ENCODE peak calls at places on chromosomes 7 and 10, in seven cellular contexts. N, H, Y, D, S, J and B are unnamed samples.

GRCh38 chr10:43196981-43197833 is 59.0 kb downstream of the CSGALNACT2 start:
- DNase-seq in H (no peak), Y (no peak), D (no peak), S (no peak), N (no peak), J (no peak), B (no peak)

GRCh38 chr7:132249591-132249971 is 326.7 kb downstream of the PLXNA4 start:
- DNase-seq in H (no peak), D (no peak), N (no peak), S (no peak), J (no peak), Y (peak; percentile 56), B (no peak)

GRCh38 chr10:34492081-34492480 is 323.0 kb downstream of the PARD3 start:
- DNase-seq in D (no peak), J (no peak), Y (no peak), H (no peak), N (no peak), S (no peak), B (no peak)

GRCh38 chr7:112207106-112207592 is 654 bp downstream of the ZNF277 start:
- DNase-seq in S (no peak), N (peak; percentile 35), J (no peak), Y (peak; percentile 36), D (no peak), H (no peak), B (no peak)

GRCh38 chr10:110144526-110144925 is 62.9 kb upstream of the MXI1 start:
- DNase-seq in N (no peak), Y (no peak), S (no peak), J (no peak), D (no peak), H (no peak), B (no peak)

GRCh38 chr7:137642467-137642866 is 204.3 kb downstream of the DGKI start:
- DNase-seq in S (no peak), N (no peak), H (no peak), Y (no peak), J (no peak), D (no peak), B (no peak)

GRCh38 chr10:60446855-60447254 is 57.2 kb upstream of the ANK3 start:
- DNase-seq in S (no peak), Y (no peak), N (peak; percentile 23), J (no peak), H (no peak), D (no peak), B (no peak)

GRCh38 chr10:114017266-114017665 is 26.4 kb upstream of the ADRB1 start:
- DNase-seq in D (no peak), J (no peak), Y (no peak), S (no peak), H (no peak), N (no peak), B (no peak)

GRCh38 chr7:93148727-93149126 is 542 bp upstream of the SAMD9L start:
- DNase-seq in H (no peak), S (no peak), D (no peak), N (peak; percentile 9), J (no peak), Y (no peak), B (no peak)

GRCh38 chr10:4525095-4525494 is 300.9 kb upstream of the AKR1E2 start:
- DNase-seq in J (no peak), D (no peak), S (no peak), H (no peak), Y (no peak), N (no peak), B (no peak)

GRCh38 chr10:88042162-88043100 is 179.0 kb downstream of the PTEN start:
- DNase-seq in S (peak; percentile 65), Y (no peak), N (no peak), D (no peak), J (peak; percentile 41), H (no peak), B (no peak)

GRCh38 chr7:92623544-92623943 is 33.4 kb upstream of the FAM133B start:
- DNase-seq in Y (no peak), N (no peak), S (no peak), J (no peak), H (no peak), D (no peak), B (no peak)

GRCh38 chr10:73519336-73519735 is 23.5 kb upstream of the PPP3CB start:
- DNase-seq in H (no peak), S (no peak), D (no peak), Y (no peak), N (no peak), J (no peak), B (no peak)

GRCh38 chr7:13115157-13115772 is 427.8 kb downstream of the ARL4A start:
- DNase-seq in S (no peak), Y (no peak), J (no peak), D (no peak), H (no peak), N (peak; percentile 65), B (peak; percentile 2)

GRCh38 chr10:71966046-71967004 is 2.1 kb downstream of the CHST3 start:
- DNase-seq in H (no peak), J (no peak), Y (no peak), N (no peak), D (no peak), S (peak; percentile 44), B (no peak)

DNA sequence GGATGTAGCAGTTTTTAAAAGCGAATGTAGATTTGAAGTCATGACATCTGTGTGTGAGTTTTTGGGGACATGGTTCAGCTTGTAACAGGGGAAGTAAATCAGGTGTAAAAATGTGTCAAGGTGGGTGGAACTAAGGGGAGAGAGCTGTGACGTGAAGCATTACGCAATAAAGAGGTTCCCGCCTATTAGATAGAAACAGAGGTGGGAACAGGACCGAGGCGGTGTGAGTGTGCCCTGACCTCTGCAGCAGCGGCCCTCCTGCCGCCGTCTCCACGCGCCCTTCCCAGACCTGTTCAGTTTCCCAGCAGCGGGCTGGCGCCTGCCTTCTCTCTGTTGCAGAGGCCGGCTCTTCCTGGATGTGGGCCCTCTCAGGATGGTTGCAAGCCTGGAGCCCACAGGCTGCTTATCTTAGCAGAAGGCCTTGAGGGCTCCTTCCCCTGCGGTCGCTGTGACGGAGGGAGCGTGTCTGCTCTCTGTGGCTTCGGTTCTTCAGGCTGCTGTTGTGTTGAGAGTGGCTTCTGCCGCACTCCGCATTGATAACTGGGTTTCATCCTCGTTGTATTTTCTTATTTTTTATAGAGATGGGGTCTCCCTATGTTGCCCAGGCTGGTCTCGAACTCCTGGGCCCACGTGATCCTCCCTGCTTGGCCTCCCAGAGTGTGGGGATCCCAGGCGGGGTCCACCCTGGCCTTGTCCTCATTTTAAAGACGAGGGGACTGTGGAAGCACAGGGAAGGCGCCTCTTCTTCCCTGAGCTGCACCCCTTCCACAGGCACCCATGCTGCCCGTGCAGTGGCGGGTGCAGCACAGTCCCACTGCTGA is 65.0 kb downstream of the DNAJB6 start:
- DNase-seq in H (no peak), J (peak; percentile 63), D (no peak), Y (no peak), N (no peak), S (peak; percentile 46), B (peak; percentile 89)
- TF ChIP-seq POLR2A in H (no peak), J (no peak), D (no peak), Y (no peak), N (no peak), S (no peak), B (peak; percentile 49)

GRCh38 chr7:151518105-151518780 is 1.5 kb downstream of the RHEB start:
- DNase-seq in S (peak; percentile 91), J (peak; percentile 77), H (peak; percentile 81), D (peak; percentile 59), N (peak; percentile 54), Y (no peak), B (peak; percentile 77)

GRCh38 chr7:151517601-151518104 is 2.0 kb downstream of the RHEB start:
- DNase-seq in J (no peak), Y (no peak), N (no peak), H (no peak), S (no peak), D (no peak), B (no peak)

GRCh38 chr7:151518781-151519044 is 982 bp downstream of the RHEB start:
- DNase-seq in Y (no peak), N (peak; percentile 47), J (no peak), D (no peak), H (no peak), S (no peak), B (peak; percentile 51)

GRCh38 chr7:151520419-151521229 is 929 bp upstream of the RHEB start:
- DNase-seq in S (peak; percentile 86), Y (no peak), D (peak; percentile 65), H (peak; percentile 79), N (no peak), J (peak; percentile 64), B (peak; percentile 72)

DNA sequence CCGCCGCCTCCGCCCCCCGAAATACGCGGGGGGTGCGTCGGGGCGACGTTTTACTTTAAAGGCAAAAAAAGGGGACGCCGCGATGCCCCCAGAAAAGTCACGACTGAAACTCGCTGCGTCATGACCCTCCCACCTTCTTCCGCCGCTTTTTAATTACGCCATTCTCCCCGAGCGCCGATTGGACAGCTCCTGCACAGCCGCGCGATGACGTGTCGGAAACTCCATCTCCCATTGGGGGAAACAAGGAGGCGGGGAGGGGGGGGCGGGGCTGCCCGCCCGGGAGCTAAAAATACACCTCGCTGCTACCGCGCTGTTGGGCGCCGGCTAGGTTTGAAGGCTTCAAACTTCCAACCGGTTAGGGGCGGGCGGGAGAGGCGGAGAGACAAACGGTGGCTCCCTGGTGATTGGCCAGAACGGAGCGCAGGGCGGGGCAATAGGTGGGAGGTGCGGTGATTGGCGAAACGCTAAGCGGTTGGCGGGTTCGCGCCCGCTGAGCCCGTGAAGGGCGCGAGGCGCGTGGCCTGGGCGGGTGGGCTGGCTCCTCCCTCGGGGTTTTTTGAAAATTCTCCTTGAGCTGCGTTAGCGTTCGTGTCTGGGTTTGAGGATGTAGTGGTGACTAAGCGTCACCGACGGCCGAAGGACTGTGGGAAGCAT is at the start of gene RHEB:
- DNase-seq in S (peak; percentile 100), Y (peak; percentile 92), J (peak; percentile 99), D (peak; percentile 99), H (peak; percentile 98), N (peak; percentile 99), B (peak; percentile 100)
- TF ChIP-seq POLR2A in S (peak; percentile 47), Y (no peak), J (no peak), D (no peak), H (no peak), N (no peak), B (peak; percentile 67)

GRCh38 chr10:11301571-11302111 is 284.0 kb downstream of the CELF2 start:
- DNase-seq in D (no peak), S (peak; percentile 60), H (no peak), Y (no peak), J (no peak), N (no peak), B (no peak)
- TF ChIP-seq POLR2A in D (no peak), S (no peak), H (no peak), Y (no peak), J (no peak), N (no peak), B (no peak)

GRCh38 chr7:130957140-130957513 is 223.1 kb upstream of the KLF14 start:
- DNase-seq in J (no peak), H (no peak), Y (no peak), N (no peak), D (no peak), S (no peak), B (no peak)

GRCh38 chr7:130955560-130955919 is 221.5 kb upstream of the KLF14 start:
- DNase-seq in J (no peak), S (no peak), H (no peak), D (no peak), N (no peak), Y (no peak), B (no peak)

GRCh38 chr7:130954918-130955559 is 221.0 kb upstream of the KLF14 start:
- DNase-seq in J (no peak), N (no peak), H (no peak), D (no peak), S (no peak), Y (no peak), B (no peak)

GRCh38 chr7:130957722-130958360 is 223.8 kb upstream of the KLF14 start:
- DNase-seq in D (no peak), Y (no peak), S (no peak), J (no peak), H (no peak), N (no peak), B (no peak)

GRCh38 chr7:130956417-130957139 is 222.6 kb upstream of the KLF14 start:
- DNase-seq in N (peak; percentile 59), Y (no peak), D (no peak), H (no peak), S (no peak), J (no peak), B (no peak)
- TF ChIP-seq POLR2A in N (no peak), Y (no peak), D (no peak), H (no peak), S (no peak), J (no peak), B (no peak)